ENCODE peak calls at places on chromosomes 3 and 15, in five cellular contexts. One of them, this sample, is unnamed. For H3K4me1, the result is how much of the 10 kb centered on the place peaks cover.

GRCh38 chr3:77038468-77038927 is 1.4 kb upstream of the ROBO2 start:
- DNase-seq in kidney: peak
- DNase-seq in colonic mucosa: peak
- DNase-seq in suprapubic skin: peak
- DNase-seq in transverse colon: peak
- DNase-seq in this sample: peak

GRCh38 chr3:184726497-184726896 is 14.6 kb upstream of the MAGEF1 start:
- DNase-seq in kidney: no peak
- DNase-seq in colonic mucosa: no peak
- DNase-seq in suprapubic skin: no peak
- DNase-seq in transverse colon: no peak
- DNase-seq in this sample: no peak

GRCh38 chr3:168870892-168871291 is 775.2 kb upstream of the GOLIM4 start:
- DNase-seq in kidney: no peak
- DNase-seq in colonic mucosa: no peak
- DNase-seq in suprapubic skin: no peak
- DNase-seq in transverse colon: no peak
- DNase-seq in this sample: no peak

GRCh38 chr3:75886971-75887526 is 101.7 kb upstream of the ZNF717 start:
- DNase-seq in kidney: no peak
- DNase-seq in colonic mucosa: no peak
- DNase-seq in suprapubic skin: no peak
- DNase-seq in transverse colon: no peak
- DNase-seq in this sample: no peak

GRCh38 chr3:58164916-58165821 is 45.6 kb downstream of the DNASE1L3 start:
- DNase-seq in kidney: peak
- DNase-seq in colonic mucosa: no peak
- DNase-seq in suprapubic skin: no peak
- DNase-seq in transverse colon: no peak
- DNase-seq in this sample: peak

GRCh38 chr15:75577401-75578205 is 1.5 kb downstream of the PTPN9 start:
- DNase-seq in kidney: no peak
- DNase-seq in colonic mucosa: no peak
- DNase-seq in suprapubic skin: no peak
- DNase-seq in transverse colon: no peak
- DNase-seq in this sample: no peak

GRCh38 chr3:76765526-76765925 is 274.4 kb upstream of the ROBO2 start:
- DNase-seq in kidney: no peak
- DNase-seq in colonic mucosa: no peak
- DNase-seq in suprapubic skin: no peak
- DNase-seq in transverse colon: no peak
- DNase-seq in this sample: peak

GRCh38 chr15:90451215-90451850 is 63.3 kb downstream of the IQGAP1 start:
- DNase-seq in kidney: no peak
- DNase-seq in colonic mucosa: no peak
- DNase-seq in suprapubic skin: no peak
- DNase-seq in transverse colon: no peak
- DNase-seq in this sample: no peak

GRCh38 chr3:178712247-178712646 is 176.0 kb downstream of the KCNMB2 start:
- DNase-seq in kidney: no peak
- DNase-seq in colonic mucosa: no peak
- DNase-seq in suprapubic skin: no peak
- DNase-seq in transverse colon: no peak
- DNase-seq in this sample: peak

GRCh38 chr15:47717036-47717611 is at the start of gene SEMA6D:
- DNase-seq in kidney: peak
- DNase-seq in colonic mucosa: peak
- DNase-seq in suprapubic skin: peak
- DNase-seq in transverse colon: peak
- DNase-seq in this sample: peak

GRCh38 chr3:112320698-112321097 is 12.3 kb upstream of the CD200 start:
- DNase-seq in kidney: no peak
- DNase-seq in colonic mucosa: no peak
- DNase-seq in suprapubic skin: no peak
- DNase-seq in transverse colon: no peak
- DNase-seq in this sample: no peak

GRCh38 chr15:39488498-39488897 is 92.4 kb upstream of the THBS1 start:
- DNase-seq in kidney: no peak
- DNase-seq in colonic mucosa: no peak
- DNase-seq in suprapubic skin: no peak
- DNase-seq in transverse colon: peak
- DNase-seq in this sample: peak

GRCh38 chr3:42728056-42728455 is 25.5 kb upstream of the HHATL start:
- DNase-seq in kidney: no peak
- DNase-seq in colonic mucosa: peak
- DNase-seq in suprapubic skin: peak
- DNase-seq in transverse colon: no peak
- DNase-seq in this sample: no peak

GRCh38 chr3:142863965-142864924 is 24.6 kb downstream of the PCOLCE2 start:
- DNase-seq in kidney: no peak
- DNase-seq in colonic mucosa: no peak
- DNase-seq in suprapubic skin: no peak
- DNase-seq in transverse colon: no peak
- DNase-seq in this sample: no peak

GRCh38 chr3:127422663-127423375 is 135.0 kb upstream of the PRR20G start:
- DNase-seq in kidney: peak
- DNase-seq in colonic mucosa: peak
- DNase-seq in suprapubic skin: no peak
- DNase-seq in transverse colon: no peak
- DNase-seq in this sample: no peak

GRCh38 chr3:174198199-174198598 is 660.9 kb upstream of the NAALADL2 start:
- DNase-seq in kidney: no peak
- DNase-seq in colonic mucosa: no peak
- DNase-seq in suprapubic skin: no peak
- DNase-seq in transverse colon: no peak
- DNase-seq in this sample: no peak

GRCh38 chr15:35713733-35714132 is 167.8 kb upstream of the DPH6 start:
- DNase-seq in kidney: no peak
- DNase-seq in colonic mucosa: no peak
- DNase-seq in suprapubic skin: no peak
- DNase-seq in transverse colon: no peak
- DNase-seq in this sample: no peak

GRCh38 chr3:8500208-8500961 is 1.2 kb upstream of the LMCD1 start:
- DNase-seq in kidney: no peak
- DNase-seq in colonic mucosa: no peak
- DNase-seq in suprapubic skin: no peak
- DNase-seq in transverse colon: no peak
- DNase-seq in this sample: peak

GRCh38 chr3:8283180-8283579 is 218.4 kb upstream of the LMCD1 start:
- DNase-seq in kidney: no peak
- DNase-seq in colonic mucosa: no peak
- DNase-seq in suprapubic skin: no peak
- DNase-seq in transverse colon: no peak
- DNase-seq in this sample: no peak

GRCh38 chr3:151864423-151865101 is 8.9 kb upstream of the SUCNR1 start:
- DNase-seq in kidney: no peak
- DNase-seq in colonic mucosa: no peak
- DNase-seq in suprapubic skin: no peak
- DNase-seq in transverse colon: no peak
- DNase-seq in this sample: no peak

GRCh38 chr15:88022711-88023110 is 233.8 kb downstream of the NTRK3 start:
- DNase-seq in kidney: no peak
- DNase-seq in colonic mucosa: no peak
- DNase-seq in suprapubic skin: no peak
- DNase-seq in transverse colon: no peak
- DNase-seq in this sample: no peak

GRCh38 chr3:127053026-127053425 is 70.1 kb downstream of the PLXNA1 start:
- DNase-seq in kidney: peak
- DNase-seq in colonic mucosa: no peak
- DNase-seq in suprapubic skin: no peak
- DNase-seq in transverse colon: no peak
- DNase-seq in this sample: no peak

GRCh38 chr3:194976049-194976451 is 290.4 kb downstream of the FAM43A start:
- DNase-seq in kidney: no peak
- DNase-seq in colonic mucosa: no peak
- DNase-seq in suprapubic skin: no peak
- DNase-seq in transverse colon: no peak
- DNase-seq in this sample: no peak

GRCh38 chr15:98754283-98755022 is 106.1 kb downstream of the IGF1R start:
- DNase-seq in kidney: no peak
- DNase-seq in colonic mucosa: no peak
- DNase-seq in suprapubic skin: no peak
- DNase-seq in transverse colon: no peak
- DNase-seq in this sample: no peak

GRCh38 chr3:106085998-106086397 is 217.2 kb upstream of the CBLB start:
- DNase-seq in kidney: no peak
- DNase-seq in colonic mucosa: no peak
- DNase-seq in suprapubic skin: no peak
- DNase-seq in transverse colon: no peak
- DNase-seq in this sample: no peak

GRCh38 chr15:39704684-39705083 is 78.0 kb downstream of the FSIP1 start:
- DNase-seq in kidney: no peak
- DNase-seq in colonic mucosa: no peak
- DNase-seq in suprapubic skin: no peak
- DNase-seq in transverse colon: no peak
- DNase-seq in this sample: no peak

GRCh38 chr3:149463921-149464320 is 10.6 kb upstream of the TM4SF4 start:
- DNase-seq in kidney: no peak
- DNase-seq in colonic mucosa: no peak
- DNase-seq in suprapubic skin: no peak
- DNase-seq in transverse colon: no peak
- DNase-seq in this sample: no peak
- H3K4me1 ChIP-seq in kidney: under half
- H3K4me1 ChIP-seq in colonic mucosa: under half
- H3K4me1 ChIP-seq in suprapubic skin: under half
- H3K4me1 ChIP-seq in transverse colon: under half
- H3K4me1 ChIP-seq in this sample: under half

DNA sequence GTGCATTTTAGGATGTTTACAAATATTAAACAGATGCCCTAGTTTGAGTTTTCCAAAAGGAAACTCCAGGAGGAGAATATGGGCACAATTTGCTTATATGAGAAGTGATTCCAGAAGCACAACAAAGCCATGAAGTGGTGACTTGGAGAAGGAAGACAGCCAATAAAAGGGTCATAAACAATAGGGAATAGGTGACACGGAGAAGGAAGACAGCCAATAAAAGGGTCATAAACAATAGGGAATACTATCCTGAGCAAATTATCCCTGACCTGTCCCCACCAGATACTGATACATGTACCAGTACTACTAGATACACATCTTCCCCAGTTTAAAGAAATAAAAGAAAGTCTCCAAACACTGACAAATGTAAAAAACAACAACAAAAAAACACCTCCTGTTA is 663.6 kb downstream of the GBE1 start:
- DNase-seq in kidney: no peak
- DNase-seq in colonic mucosa: no peak
- DNase-seq in suprapubic skin: no peak
- DNase-seq in transverse colon: no peak
- DNase-seq in this sample: no peak
- H3K27ac ChIP-seq in kidney: no peak
- H3K27ac ChIP-seq in colonic mucosa: no peak
- H3K27ac ChIP-seq in suprapubic skin: no peak
- H3K27ac ChIP-seq in transverse colon: no peak
- H3K27ac ChIP-seq in this sample: no peak

GRCh38 chr3:51333021-51333420 is 52.1 kb upstream of the MANF start:
- DNase-seq in kidney: no peak
- DNase-seq in colonic mucosa: no peak
- DNase-seq in suprapubic skin: no peak
- DNase-seq in transverse colon: no peak
- DNase-seq in this sample: no peak

GRCh38 chr3:51332156-51332555 is 52.9 kb upstream of the MANF start:
- DNase-seq in kidney: no peak
- DNase-seq in colonic mucosa: no peak
- DNase-seq in suprapubic skin: no peak
- DNase-seq in transverse colon: no peak
- DNase-seq in this sample: no peak

GRCh38 chr3:51330046-51330445 is 55.0 kb upstream of the MANF start:
- DNase-seq in kidney: no peak
- DNase-seq in colonic mucosa: no peak
- DNase-seq in suprapubic skin: no peak
- DNase-seq in transverse colon: no peak
- DNase-seq in this sample: no peak

DNA sequence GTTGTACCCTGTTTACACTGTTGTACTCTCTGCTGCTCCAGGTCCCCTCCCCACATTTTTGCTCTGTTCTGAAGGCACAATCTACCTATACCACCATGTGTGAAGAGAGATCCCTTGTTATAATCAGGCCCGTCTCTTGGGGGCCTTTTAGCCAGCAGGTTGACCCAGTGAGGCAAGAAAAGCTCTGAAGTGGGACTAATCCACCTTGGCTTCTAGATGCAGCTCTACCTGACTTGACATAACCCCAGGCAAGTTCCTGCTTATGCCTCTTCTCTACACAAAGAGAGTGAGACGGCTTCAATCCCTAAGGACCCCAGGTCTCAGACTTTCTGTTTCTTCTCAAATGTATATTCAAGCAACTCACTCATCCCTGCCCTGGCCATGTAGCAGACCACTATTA is 56.9 kb upstream of the MANF start:
- DNase-seq in kidney: no peak
- DNase-seq in colonic mucosa: no peak
- DNase-seq in suprapubic skin: no peak
- DNase-seq in transverse colon: no peak
- DNase-seq in this sample: no peak
- H3K4me1 ChIP-seq in kidney: under half
- H3K4me1 ChIP-seq in colonic mucosa: under half
- H3K4me1 ChIP-seq in suprapubic skin: under half
- H3K4me1 ChIP-seq in transverse colon: under half
- H3K4me1 ChIP-seq in this sample: under half

DNA sequence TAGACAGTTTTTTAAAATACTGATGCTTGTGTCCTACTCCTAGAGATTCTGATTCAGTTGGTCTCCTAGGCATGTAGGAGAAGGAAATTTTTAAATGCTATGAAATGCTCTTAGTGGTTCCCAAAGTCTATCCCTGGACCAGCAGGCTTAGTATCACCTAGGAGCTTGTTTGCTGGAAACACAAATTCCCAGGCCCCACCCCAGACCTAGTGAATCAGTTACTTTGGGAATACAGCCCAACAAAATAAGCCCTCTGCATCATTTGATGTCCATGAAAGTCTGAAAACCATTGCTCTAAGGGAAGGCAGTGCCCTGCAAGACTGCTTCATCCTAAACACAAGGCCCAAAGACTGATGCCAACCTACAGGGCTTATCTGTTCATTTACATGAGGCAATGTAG is 36.3 kb downstream of the CCNL1 start:
- DNase-seq in kidney: no peak
- DNase-seq in colonic mucosa: peak
- DNase-seq in suprapubic skin: no peak
- DNase-seq in transverse colon: no peak
- DNase-seq in this sample: no peak
- H3K27ac ChIP-seq in kidney: no peak
- H3K27ac ChIP-seq in colonic mucosa: no peak
- H3K27ac ChIP-seq in suprapubic skin: no peak
- H3K27ac ChIP-seq in transverse colon: no peak
- H3K27ac ChIP-seq in this sample: no peak

GRCh38 chr3:186532641-186533072 is 11.5 kb downstream of the CRYGS start:
- DNase-seq in kidney: no peak
- DNase-seq in colonic mucosa: no peak
- DNase-seq in suprapubic skin: no peak
- DNase-seq in transverse colon: no peak
- DNase-seq in this sample: no peak
- H3K4me1 ChIP-seq in kidney: under half
- H3K4me1 ChIP-seq in colonic mucosa: under half
- H3K4me1 ChIP-seq in suprapubic skin: under half
- H3K4me1 ChIP-seq in transverse colon: under half
- H3K4me1 ChIP-seq in this sample: under half